ENCODE peak calls at places on chromosomes 16 and 17, in four cellular contexts. D is WTC11, C is HepG2, X is K562. V is an unnamed sample.

GRCh38 chr16:53753431-53753830 is 49.5 kb downstream of the FTO start:
- DNase-seq in D (no peak), X (no peak), C (no peak), V (no peak)

GRCh38 chr17:34706029-34706428 is 126.6 kb downstream of the TMEM132E start:
- DNase-seq in C (no peak), D (peak), X (peak), V (peak)

GRCh38 chr17:74211141-74211928 is 2.0 kb upstream of the TTYH2 start:
- DNase-seq in D (peak), C (no peak), X (no peak), V (no peak)

GRCh38 chr17:16322636-16323035 is 30.6 kb downstream of the CENPV start:
- DNase-seq in X (no peak), D (no peak), C (no peak), V (no peak)

GRCh38 chr17:5874486-5874885 is 195.7 kb upstream of the WSCD1 start:
- DNase-seq in D (no peak), X (no peak), C (no peak), V (no peak)

GRCh38 chr17:55453836-55454557 is 32.4 kb upstream of the MMD start:
- DNase-seq in D (no peak), X (no peak), C (no peak), V (no peak)

GRCh38 chr16:85136705-85137322 is 24.5 kb upstream of the CIBAR2 start:
- DNase-seq in C (peak), X (no peak), D (no peak), V (no peak)

GRCh38 chr16:30858111-30858495 is 35.8 kb downstream of the BCL7C start:
- DNase-seq in X (no peak), C (no peak), D (no peak), V (no peak)

GRCh38 chr16:69711115-69711740 is 15.1 kb downstream of the NQO1 start:
- DNase-seq in X (no peak), D (no peak), C (no peak), V (no peak)

GRCh38 chr16:22670551-22670970 is 143.4 kb upstream of the HS3ST2 start:
- DNase-seq in D (peak), C (peak), X (peak), V (peak)

GRCh38 chr17:42525221-42525620 is 10.8 kb upstream of the NAGLU start:
- DNase-seq in X (no peak), C (no peak), D (no peak), V (no peak)

GRCh38 chr17:43669971-43670644 is 8.4 kb upstream of the MEOX1 start:
- DNase-seq in X (no peak), C (peak), D (peak), V (peak)

GRCh38 chr17:10226930-10227695 is 28.7 kb upstream of the GAS7 start:
- DNase-seq in D (peak), X (peak), C (peak), V (peak)

GRCh38 chr16:82203198-82203597 is 33.2 kb upstream of the MPHOSPH6 start:
- DNase-seq in D (no peak), C (no peak), X (no peak), V (no peak)

GRCh38 chr16:47636501-47637090 is 175.5 kb downstream of the PHKB start:
- DNase-seq in D (no peak), X (no peak), C (no peak), V (no peak)

GRCh38 chr16:85981826-85982562 is 83.0 kb downstream of the IRF8 start:
- DNase-seq in X (no peak), C (no peak), D (no peak), V (no peak)

GRCh38 chr16:10536814-10537389 is 43.5 kb downstream of the EMP2 start:
- DNase-seq in C (no peak), D (no peak), X (no peak), V (no peak)

GRCh38 chr17:29368926-29369325 is 21.2 kb upstream of the TAOK1 start:
- DNase-seq in C (no peak), X (no peak), D (peak), V (no peak)

GRCh38 chr16:54655171-54655590 is 275.5 kb upstream of the IRX5 start:
- DNase-seq in D (peak), C (no peak), X (no peak), V (peak)

GRCh38 chr17:59746849-59747445 is 39.5 kb downstream of the VMP1 start:
- DNase-seq in D (no peak), C (peak), X (peak), V (peak)

GRCh38 chr16:48911700-48912099 is 301.7 kb upstream of the N4BP1 start:
- DNase-seq in D (no peak), X (no peak), C (no peak), V (peak)

GRCh38 chr17:17739388-17740066 is 58.3 kb downstream of the RAI1 start:
- DNase-seq in X (peak), C (no peak), D (no peak), V (no peak)

GRCh38 chr16:2470603-2471015 is 488 bp upstream of the NTN3 start:
- DNase-seq in C (no peak), X (no peak), D (no peak), V (no peak)

GRCh38 chr16:11079657-11080187 is 135.4 kb downstream of the CLEC16A start:
- DNase-seq in D (no peak), C (no peak), X (no peak), V (no peak)

GRCh38 chr17:43799047-43799446 is 18.8 kb downstream of the CFAP97D1 start:
- DNase-seq in C (no peak), D (no peak), X (no peak), V (no peak)

GRCh38 chr16:11806721-11807120 is 9.7 kb upstream of the ZC3H7A start:
- DNase-seq in D (no peak), X (no peak), C (no peak), V (no peak)

GRCh38 chr17:41510251-41511065 is 5.0 kb upstream of the KRT13 start:
- DNase-seq in C (no peak), X (no peak), D (no peak), V (no peak)

GRCh38 chr16:87012954-87013938 is 303.9 kb downstream of the C16orf95 start:
- DNase-seq in C (no peak), D (peak), X (no peak), V (no peak)

GRCh38 chr17:75439287-75439686 is 17.1 kb upstream of the TMEM94 start:
- DNase-seq in C (no peak), D (no peak), X (no peak), V (no peak)

DNA sequence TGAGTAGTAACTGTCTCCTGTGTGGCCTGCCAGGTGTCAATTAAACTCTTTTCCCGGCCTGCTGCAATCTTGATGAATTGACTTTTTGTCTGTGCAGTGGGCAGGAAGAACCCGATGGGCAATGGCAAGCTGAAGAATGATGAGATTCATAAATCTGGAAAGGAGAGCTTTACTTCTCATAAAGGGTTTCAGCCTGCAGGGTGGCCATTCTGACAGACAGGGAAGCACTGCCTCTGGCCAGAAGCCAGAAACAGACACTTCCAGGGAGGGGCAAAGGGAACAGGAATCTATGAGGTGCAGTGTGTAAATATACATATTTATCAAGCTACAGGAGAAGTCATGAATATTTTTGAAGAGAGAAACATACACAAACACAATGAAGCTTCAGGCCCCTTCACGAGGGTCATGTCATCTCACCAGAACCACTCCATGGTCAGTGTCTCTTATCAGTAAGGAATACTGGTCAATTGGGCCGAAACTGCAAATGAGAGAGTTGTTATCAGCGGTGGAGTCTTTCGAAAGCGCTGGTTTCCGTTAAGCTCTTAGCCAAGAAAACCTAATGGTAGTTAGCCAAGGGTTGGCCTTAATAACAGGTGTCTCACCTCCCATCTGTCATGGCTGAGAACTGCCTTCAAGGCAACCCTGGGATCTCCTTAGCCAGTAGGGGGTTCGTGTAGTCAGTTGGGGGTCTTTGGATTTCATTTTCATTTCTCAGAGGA is 1.3 kb upstream of the NARF start:
- DNase-seq in D (no peak), X (no peak), C (peak), V (no peak)
- TF ChIP-seq ELF4 in D (no peak), X (peak), C (no peak), V (no peak)

DNA sequence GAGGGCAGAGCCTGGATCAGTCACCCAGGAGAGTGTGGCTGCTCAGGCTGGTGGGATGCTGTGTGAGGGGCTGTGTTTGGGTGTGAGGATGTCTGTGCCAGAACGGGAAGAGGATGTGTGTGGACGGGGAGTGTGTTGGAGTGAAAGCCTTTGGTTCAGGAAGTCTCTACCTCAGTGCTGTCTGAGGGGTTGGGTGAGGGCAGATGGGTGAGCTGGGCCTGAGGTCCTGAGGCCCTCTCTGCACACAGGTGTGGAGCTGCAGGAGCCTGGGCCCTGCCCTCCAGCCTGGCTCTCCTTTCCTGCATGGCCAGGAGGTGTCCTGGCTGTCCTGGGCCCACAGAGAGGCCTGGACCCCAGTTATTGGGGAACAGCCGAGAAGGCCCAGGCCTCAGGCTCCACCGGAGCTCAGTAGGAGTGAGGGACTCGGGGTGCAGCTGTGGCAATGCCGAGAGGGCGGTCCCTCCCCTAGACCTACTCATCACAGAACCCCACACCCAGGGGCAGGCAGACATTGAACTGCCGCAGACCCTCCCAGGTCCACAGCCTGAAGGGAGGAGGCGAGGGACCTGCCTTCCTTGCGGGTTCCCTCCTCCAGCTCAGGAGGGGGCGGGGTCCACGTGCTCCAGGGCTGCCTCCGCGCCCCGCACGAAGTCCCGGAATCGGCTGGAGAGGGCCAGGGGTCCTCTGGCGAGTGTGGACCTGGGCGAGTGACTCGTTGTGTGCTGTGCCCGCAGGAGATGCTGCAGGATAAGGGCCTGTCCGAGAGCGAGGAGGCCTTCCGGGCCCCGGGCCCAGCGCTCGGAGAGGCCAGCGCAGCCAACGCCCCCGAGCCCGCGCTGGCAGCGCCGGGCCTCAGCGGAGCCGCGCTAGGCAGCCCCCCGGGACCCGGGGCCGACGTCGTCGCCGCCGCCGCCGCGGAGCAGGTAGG is 3.8 kb downstream of the TBX4 start:
- DNase-seq in C (no peak), X (no peak), D (no peak), V (no peak)
- TF ChIP-seq ELF4 in C (no peak), X (no peak), D (no peak), V (no peak)

DNA sequence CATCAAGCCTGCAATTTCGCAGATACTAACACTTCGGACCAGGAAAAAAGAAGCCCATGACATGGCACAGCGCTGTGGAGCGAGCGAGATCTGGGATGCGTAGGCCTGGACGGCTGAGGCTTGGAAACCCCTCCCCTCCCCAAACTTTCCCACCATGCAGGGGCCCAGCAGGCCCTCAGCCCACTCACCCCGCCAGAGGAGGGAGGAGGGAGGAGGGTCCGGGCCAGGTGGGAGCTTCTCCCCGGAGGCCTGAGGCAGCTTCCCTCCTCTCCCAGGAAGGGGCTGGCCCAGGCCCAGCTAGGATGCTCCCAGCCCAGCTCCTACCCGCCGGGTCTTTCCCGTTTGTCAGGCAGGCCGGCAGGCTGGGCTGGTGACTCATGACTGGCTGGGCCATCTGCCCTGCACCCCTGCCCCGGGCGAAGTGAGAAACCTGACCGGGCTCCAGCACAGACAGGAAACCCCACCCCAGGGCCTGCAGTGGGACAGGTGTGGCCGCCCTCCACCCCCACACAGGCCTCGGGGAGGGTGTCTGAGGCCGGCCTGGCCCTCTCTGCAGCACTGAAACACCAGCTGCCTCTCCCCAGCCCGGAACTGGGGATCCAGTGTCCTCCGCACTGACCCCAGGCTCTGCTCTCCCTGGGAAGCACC is 34.3 kb upstream of the SLC38A10 start:
- DNase-seq in D (peak), X (peak), C (peak), V (peak)
- TF ChIP-seq ELF4 in D (no peak), X (no peak), C (no peak), V (no peak)

GRCh38 chr17:50290074-50290702 is 15.9 kb downstream of the TMEM92 start:
- DNase-seq in D (no peak), C (no peak), X (no peak), V (no peak)
- TF ChIP-seq ELF4 in D (no peak), C (no peak), X (no peak), V (no peak)

DNA sequence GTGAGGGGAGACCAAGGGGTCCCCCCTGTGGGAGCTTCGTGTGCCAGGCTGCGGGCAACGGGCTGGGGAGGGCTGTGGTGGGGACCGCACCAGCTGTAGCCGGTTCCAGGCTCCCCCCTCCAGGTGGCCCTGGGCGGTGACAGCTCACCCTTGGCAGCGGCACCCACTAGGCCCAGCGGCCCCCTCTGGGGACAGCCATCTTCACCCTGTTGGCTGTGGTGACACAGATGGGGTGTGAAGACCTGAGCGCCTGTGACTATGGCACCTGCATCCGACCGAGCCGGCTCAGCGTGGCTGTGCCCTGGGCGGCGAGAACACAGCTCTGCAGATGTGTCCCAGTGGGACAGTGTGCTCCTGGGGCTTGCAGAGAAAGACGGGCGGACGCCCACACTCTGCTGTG is 1.1 kb upstream of the C1QTNF8 start:
- DNase-seq in X (no peak), D (no peak), C (no peak), V (no peak)
- TF ChIP-seq ELF4 in X (no peak), D (no peak), C (no peak), V (no peak)

GRCh38 chr17:77429985-77430752 is 289.4 kb downstream of the SEC14L1 start:
- DNase-seq in C (peak), D (peak), X (peak), V (peak)
- TF ChIP-seq ELF4 in C (no peak), D (no peak), X (no peak), V (no peak)

GRCh38 chr16:88375236-88376052 is 7.3 kb upstream of the ZNF469 start:
- DNase-seq in D (peak), X (no peak), C (no peak), V (no peak)
- TF ChIP-seq ELF4 in D (no peak), X (no peak), C (no peak), V (no peak)

DNA sequence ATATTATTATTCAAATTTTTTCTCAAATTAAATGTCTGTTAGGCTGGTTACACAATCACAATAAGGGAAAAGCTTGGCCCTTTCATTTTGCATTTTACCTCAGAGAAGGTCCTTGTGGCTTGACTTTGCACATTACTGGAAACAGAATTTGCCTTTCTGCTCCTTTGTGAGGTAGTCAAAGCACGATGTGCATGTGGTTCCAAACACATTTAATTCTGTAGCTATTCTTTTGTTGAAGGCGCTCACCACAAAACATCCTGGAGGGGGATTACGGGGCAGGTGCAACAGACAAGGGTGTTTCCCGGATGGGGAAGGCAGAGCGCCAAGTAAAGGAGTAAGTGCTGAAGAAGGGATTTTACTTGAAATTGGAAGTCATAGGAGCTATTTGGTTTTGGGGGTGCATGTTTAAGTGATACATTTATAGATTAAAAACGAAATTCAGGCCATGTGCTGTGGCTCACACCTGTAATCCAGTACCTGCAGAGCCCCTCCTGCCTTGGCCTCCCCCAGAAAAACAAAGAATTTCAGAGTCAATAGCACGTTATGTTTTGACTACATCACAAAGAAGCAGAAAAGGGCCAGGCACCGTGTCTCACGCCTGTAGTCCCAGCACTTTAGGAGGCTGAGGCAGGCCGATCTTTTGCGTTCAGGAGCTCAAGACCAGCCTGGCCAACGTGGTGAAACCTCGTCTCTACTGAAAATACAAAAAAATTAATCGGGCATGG is 31.2 kb upstream of the TENT4B start:
- DNase-seq in X (no peak), C (no peak), D (no peak), V (no peak)
- TF ChIP-seq ELF4 in X (no peak), C (no peak), D (no peak), V (no peak)

DNA sequence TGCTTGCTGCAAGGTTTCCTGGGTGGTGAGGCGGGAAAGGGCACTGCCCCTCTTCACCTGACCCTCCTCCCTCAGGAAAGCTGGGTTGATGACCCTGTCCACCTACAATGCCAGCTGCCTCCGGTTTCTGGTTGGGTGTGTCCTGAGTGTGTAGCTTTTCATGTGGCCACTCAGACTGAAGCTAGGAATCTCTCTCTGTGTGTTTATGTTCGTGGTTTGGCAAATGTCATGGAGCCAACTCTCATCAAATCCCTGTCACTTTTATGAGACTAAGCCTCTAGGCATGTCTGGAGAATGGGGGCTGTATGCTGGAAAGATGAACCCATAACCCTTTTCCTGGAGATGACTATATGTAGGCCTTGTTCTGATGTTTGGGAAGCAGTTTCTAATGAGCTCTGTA is 17.1 kb downstream of the PLEKHG4 start:
- DNase-seq in C (no peak), X (no peak), D (no peak), V (no peak)
- TF ChIP-seq ELF4 in C (no peak), X (no peak), D (no peak), V (no peak)